ENCODE peak calls at places on chromosomes 5 and 9, in nine cellular contexts. R is kidney glomerular epithelial cell; H is activated T-cell treated with anti-CD3 and anti-CD28 coated beads, Interleukin-2, amount 50 U/mL, for 48 hours; D is memory B cell; O is fibroblast of lung; Q is mucosa of gallbladder; U is kidney tubule cell; V is A673; C is stimulated activated CD8-positive, alpha-beta memory T cell treated with anti-CD3 and anti-CD28 coated beads, Interleukin-2, amount 100 ng/mL, for 1 hour. G is an unnamed sample.

GRCh38 chr5:112848116-112848811 is 12.8 kb upstream of the SRP19 start:
- DNase-seq in C (no peak), Q (no peak), H (no peak), O (peak), D (peak), V (peak), R (peak), U (peak), G (no peak)

GRCh38 chr5:139393497-139394122 is 1.3 kb downstream of the PROB1 start:
- DNase-seq in D (no peak), C (no peak), H (no peak), O (no peak), U (no peak), Q (no peak), V (peak), R (no peak), G (no peak)

GRCh38 chr9:16671591-16672137 is 198.8 kb downstream of the BNC2 start:
- DNase-seq in D (no peak), H (no peak), Q (no peak), R (peak), O (peak), U (peak), C (no peak), V (no peak), G (no peak)

GRCh38 chr5:38607930-38608545 is 51.6 kb upstream of the LIFR start:
- DNase-seq in H (no peak), U (no peak), Q (no peak), C (no peak), O (peak), D (no peak), V (no peak), R (no peak), G (no peak)

GRCh38 chr5:168947212-168947868 is 353.6 kb downstream of the SLIT3 start:
- DNase-seq in H (peak), R (peak), U (peak), O (peak), C (no peak), D (no peak), Q (peak), V (peak), G (peak)

GRCh38 chr5:103245773-103246172 is 12.8 kb upstream of the MACIR start:
- DNase-seq in Q (no peak), U (no peak), H (no peak), R (no peak), O (no peak), C (no peak), D (no peak), V (no peak), G (no peak)

GRCh38 chr9:98175013-98175679 is 17.3 kb downstream of the CORO2A start:
- DNase-seq in D (no peak), C (no peak), H (no peak), O (no peak), V (no peak), R (no peak), Q (no peak), U (no peak), G (no peak)

GRCh38 chr5:80961376-80962281 is 1.5 kb downstream of the RASGRF2 start:
- DNase-seq in H (peak), V (peak), D (no peak), C (no peak), Q (no peak), U (peak), O (peak), R (peak), G (peak)

GRCh38 chr9:123399803-123400378 is 43.9 kb downstream of the CRB2 start:
- DNase-seq in C (no peak), R (no peak), V (peak), U (peak), D (no peak), O (no peak), Q (no peak), H (peak), G (peak)

GRCh38 chr5:179326176-179326997 is 18.9 kb downstream of the ADAMTS2 start:
- DNase-seq in V (no peak), H (no peak), D (no peak), Q (peak), C (no peak), R (no peak), U (no peak), O (peak), G (peak)

GRCh38 chr9:74887981-74888370 is 255 bp upstream of the TRPM6 start:
- DNase-seq in D (no peak), U (no peak), H (no peak), C (no peak), R (no peak), Q (no peak), V (no peak), O (no peak), G (no peak)

GRCh38 chr5:170293273-170293672 is 4.3 kb downstream of the LCP2 start:
- DNase-seq in O (no peak), C (peak), H (peak), V (no peak), R (no peak), D (peak), U (no peak), Q (peak), G (peak)

GRCh38 chr5:123297866-123298265 is 125.3 kb downstream of the CEP120 start:
- DNase-seq in D (no peak), C (no peak), H (no peak), Q (no peak), V (no peak), U (no peak), R (no peak), O (peak), G (no peak)

GRCh38 chr5:151157426-151158286 is at the start of gene ANXA6:
- DNase-seq in R (peak), V (peak), C (no peak), H (peak), Q (peak), O (peak), U (peak), D (no peak), G (peak)

GRCh38 chr9:1362845-1363244 is 312.7 kb downstream of the DMRT2 start:
- DNase-seq in Q (no peak), C (no peak), O (no peak), D (no peak), R (no peak), H (no peak), V (no peak), U (no peak), G (no peak)